ENCODE peak calls at places on chromosomes 13 and 19, in four cellular contexts. O is mesendoderm, R is H1, V is H9. Z is an unnamed sample.

GRCh38 chr13:44365008-44365407 is 8.6 kb upstream of the SERP2 start:
- DNase-seq in O (peak; percentile 37), R (no peak), V (no peak), Z (peak; percentile 64)

GRCh38 chr13:49443327-49443688 is 556 bp downstream of the CAB39L start:
- DNase-seq in R (no peak), V (no peak), O (no peak), Z (peak; percentile 35)

GRCh38 chr19:49862411-49863253 is 4.7 kb downstream of the PNKP start:
- DNase-seq in O (peak; percentile 90), V (peak; percentile 79), R (peak; percentile 62), Z (no peak)

GRCh38 chr19:24033962-24034342 is 53.0 kb upstream of the ZNF254 start:
- DNase-seq in R (no peak), O (peak; percentile 60), V (no peak), Z (peak; percentile 71)

GRCh38 chr13:46609726-46610125 is 56.8 kb downstream of the LRCH1 start:
- DNase-seq in R (no peak), V (no peak), O (no peak), Z (no peak)

GRCh38 chr19:6610934-6611370 is 20.0 kb upstream of the CD70 start:
- DNase-seq in V (no peak), O (no peak), R (no peak), Z (peak; percentile 49)

GRCh38 chr19:2331601-2332246 is 3.2 kb downstream of the SPPL2B start:
- DNase-seq in O (no peak), R (no peak), V (no peak), Z (no peak)

GRCh38 chr19:20664917-20665781 is 3.8 kb upstream of the ZNF626 start:
- DNase-seq in R (no peak), O (peak; percentile 62), V (peak; percentile 68), Z (no peak)

GRCh38 chr13:28474491-28475134 is 20.3 kb downstream of the FLT1 start:
- DNase-seq in R (no peak), O (no peak), V (no peak), Z (no peak)

GRCh38 chr19:48397636-48398328 is 4.3 kb downstream of the GRIN2D start:
- DNase-seq in O (peak; percentile 34), V (no peak), R (no peak), Z (no peak)
- H3K23ac ChIP-seq in O (no peak overlapping the region), V (no peak overlapping the region), R (no peak overlapping the region), Z (peak overlapping the region; percentile 84)

GRCh38 chr13:27182054-27182453 is 10.4 kb upstream of the USP12 start:
- DNase-seq in V (no peak), R (no peak), O (no peak), Z (no peak)

GRCh38 chr13:27186295-27186694 is 14.7 kb upstream of the USP12 start:
- DNase-seq in V (no peak), O (no peak), R (no peak), Z (no peak)

GRCh38 chr13:27188239-27188638 is 16.6 kb upstream of the USP12 start:
- DNase-seq in R (no peak), V (no peak), O (no peak), Z (no peak)

GRCh38 chr13:27182844-27183497 is 11.4 kb upstream of the USP12 start:
- DNase-seq in V (no peak), R (no peak), O (peak; percentile 46), Z (peak; percentile 95)

GRCh38 chr13:27183561-27184147 is 12.0 kb upstream of the USP12 start:
- DNase-seq in R (no peak), V (no peak), O (no peak), Z (peak; percentile 72)
- H4K5ac ChIP-seq in R (no peak overlapping the region), V (no peak overlapping the region), O (no peak overlapping the region), Z (peak overlapping the region; percentile 4)

GRCh38 chr13:110307697-110308376 is 753 bp downstream of the COL4A2 start:
- DNase-seq in V (peak; percentile 49), O (peak; percentile 37), R (no peak), Z (peak; percentile 59)
- H3K23ac ChIP-seq in V (no peak overlapping the region), O (peak overlapping the region; percentile 69), R (no peak overlapping the region), Z (peak overlapping the region; percentile 88)

GRCh38 chr13:101300531-101300930 is 115.8 kb downstream of the NALCN start:
- DNase-seq in O (no peak), R (no peak), V (no peak), Z (no peak)
- H4K5ac ChIP-seq in O (no peak overlapping the region), R (no peak overlapping the region), V (no peak overlapping the region), Z (no peak overlapping the region)

DNA sequence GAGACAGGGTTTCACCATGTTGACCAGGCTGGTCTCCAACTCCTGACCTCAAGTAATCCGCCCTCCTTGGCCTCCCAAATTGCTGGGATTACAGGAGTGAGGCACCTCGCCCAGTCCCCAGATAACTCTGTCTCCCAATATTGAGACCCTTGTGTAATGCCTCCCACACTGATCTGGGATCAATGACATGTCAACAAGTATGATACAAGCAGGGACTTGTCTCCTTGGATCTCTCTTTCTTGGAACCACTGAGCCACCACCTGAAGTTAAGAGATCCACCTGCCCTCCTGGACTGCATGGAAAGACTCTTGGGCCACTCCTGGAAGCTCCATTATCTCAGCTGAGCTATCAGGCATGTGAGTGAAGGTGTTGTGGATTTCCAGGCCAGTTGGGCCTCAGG is 15.1 kb downstream of the NFKBID start:
- DNase-seq in O (no peak), R (no peak), V (no peak), Z (no peak)
- H3K23ac ChIP-seq in O (no peak overlapping the region), R (no peak overlapping the region), V (no peak overlapping the region), Z (no peak overlapping the region)

DNA sequence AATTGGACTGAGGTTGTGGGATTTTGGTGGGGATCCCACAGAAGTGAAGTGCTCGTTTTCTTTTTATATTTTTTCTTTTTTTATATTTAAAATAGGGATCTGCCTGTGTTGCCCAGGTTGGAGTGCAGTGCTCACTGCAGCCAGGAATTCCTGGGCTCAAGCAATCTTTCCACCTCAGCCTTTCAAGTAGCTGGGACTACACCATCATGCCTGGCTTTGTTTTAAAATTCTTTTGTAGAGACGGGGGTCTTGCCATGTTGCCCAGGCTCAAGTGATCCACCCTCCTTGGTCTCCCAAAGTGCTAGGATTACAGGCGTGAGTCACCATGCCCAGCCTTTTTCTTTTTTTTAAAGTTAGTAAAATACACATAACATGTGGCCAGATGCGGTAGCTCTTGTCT is 20.6 kb downstream of the CRTC1 start:
- DNase-seq in R (no peak), O (no peak), V (no peak), Z (no peak)
- H4K5ac ChIP-seq in R (no peak overlapping the region), O (no peak overlapping the region), V (no peak overlapping the region), Z (no peak overlapping the region)

GRCh38 chr13:102597029-102598015 is 536 bp downstream of the TPP2 start:
- DNase-seq in O (peak; percentile 35), R (no peak), V (no peak), Z (peak; percentile 52)
- H3K23ac ChIP-seq in O (peak overlapping the region; percentile 60), R (no peak overlapping the region), V (no peak overlapping the region), Z (peak overlapping the region; percentile 64)

GRCh38 chr19:45186509-45187334 is 8.1 kb downstream of the BLOC1S3 start:
- DNase-seq in O (no peak), R (no peak), V (no peak), Z (peak; percentile 62)

GRCh38 chr19:45179848-45180370 is 1.3 kb downstream of the BLOC1S3 start:
- DNase-seq in O (no peak), R (no peak), V (no peak), Z (no peak)

GRCh38 chr19:45187421-45188100 is 9.0 kb downstream of the BLOC1S3 start:
- DNase-seq in V (peak; percentile 63), O (peak; percentile 57), R (no peak), Z (no peak)

GRCh38 chr19:45182758-45183157 is 4.2 kb downstream of the BLOC1S3 start:
- DNase-seq in O (no peak), R (no peak), V (no peak), Z (no peak)

GRCh38 chr19:45184115-45184514 is 5.5 kb downstream of the BLOC1S3 start:
- DNase-seq in O (no peak), V (no peak), R (no peak), Z (no peak)
- H4K5ac ChIP-seq in O (no peak overlapping the region), V (no peak overlapping the region), R (no peak overlapping the region), Z (no peak overlapping the region)

GRCh38 chr19:5045956-5046338 is 77.0 kb downstream of the KDM4B start:
- DNase-seq in V (no peak), O (no peak), R (no peak), Z (no peak)
- H3K23ac ChIP-seq in V (no peak overlapping the region), O (no peak overlapping the region), R (no peak overlapping the region), Z (no peak overlapping the region)